ENCODE peak calls at places on chromosomes 12 and 14, in eight cellular contexts. Y is BJ, U is MM.1S, G is left ventricle myocardium inferior, R is neural progenitor cell, A is upper lobe of right lung, E is IMR-90, F is heart right ventricle. M is an unnamed sample.

GRCh38 chr14:71908141-71908540 is 24.1 kb upstream of the RGS6 start:
- DNase-seq in Y (no peak), U (no peak), G (no peak), R (peak), A (no peak), E (no peak), F (no peak), M (no peak)

GRCh38 chr12:124422142-124422569 is 127.3 kb downstream of the RFLNA start:
- DNase-seq in Y (no peak), U (no peak), G (no peak), R (no peak), A (peak), E (no peak), F (peak), M (no peak)

GRCh38 chr12:56221233-56221756 is 427 bp downstream of the RNF41 start:
- DNase-seq in Y (no peak), U (no peak), G (peak), R (peak), A (peak), E (peak), F (peak), M (peak)

GRCh38 chr12:98294426-98294825 is 221.0 kb upstream of the TMPO start:
- DNase-seq in Y (no peak), U (no peak), G (no peak), R (no peak), A (no peak), E (no peak), F (no peak), M (no peak)

GRCh38 chr12:124713436-124714082 is 146.1 kb upstream of the NCOR2 start:
- DNase-seq in Y (peak), U (peak), G (no peak), R (peak), A (no peak), E (peak), F (no peak), M (peak)

GRCh38 chr12:128813883-128814282 is 9.9 kb downstream of the SLC15A4 start:
- DNase-seq in Y (no peak), U (no peak), G (no peak), R (no peak), A (no peak), E (no peak), F (no peak), M (no peak)

GRCh38 chr14:83909507-83909906 is 1620.4 kb upstream of the FLRT2 start:
- DNase-seq in Y (no peak), U (no peak), G (no peak), R (no peak), A (no peak), E (peak), F (no peak), M (no peak)

GRCh38 chr12:6376079-6376941 is 947 bp upstream of the SCNN1A start:
- DNase-seq in Y (no peak), U (no peak), G (no peak), R (peak), A (peak), E (peak), F (no peak), M (no peak)

GRCh38 chr14:42047421-42048045 is 440.9 kb downstream of the LRFN5 start:
- DNase-seq in Y (no peak), U (no peak), G (no peak), R (no peak), A (no peak), E (peak), F (no peak), M (no peak)

GRCh38 chr12:3185260-3185870 is 108.2 kb downstream of the TSPAN9 start:
- DNase-seq in Y (no peak), U (no peak), G (peak), R (no peak), A (no peak), E (no peak), F (peak), M (no peak)

GRCh38 chr14:36451346-36452065 is 68.5 kb downstream of the NKX2-1 start:
- DNase-seq in Y (no peak), U (no peak), G (no peak), R (no peak), A (peak), E (no peak), F (no peak), M (no peak)

GRCh38 chr12:122309564-122310121 is 43.3 kb upstream of the VPS33A start:
- DNase-seq in Y (no peak), U (no peak), G (no peak), R (no peak), A (no peak), E (peak), F (no peak), M (no peak)

GRCh38 chr14:75153295-75153694 is 23.1 kb downstream of the TMED10 start:
- DNase-seq in Y (no peak), U (no peak), G (no peak), R (peak), A (no peak), E (no peak), F (no peak), M (no peak)

GRCh38 chr12:120668797-120669054 is 18.2 kb upstream of the MLEC start:
- DNase-seq in Y (no peak), U (no peak), G (no peak), R (no peak), A (no peak), E (no peak), F (no peak), M (no peak)

GRCh38 chr12:7042847-7043246 is 17.7 kb upstream of the C1S start:
- DNase-seq in Y (no peak), U (no peak), G (no peak), R (peak), A (no peak), E (peak), F (no peak), M (no peak)

GRCh38 chr14:100291305-100292075 is 14.8 kb downstream of the SLC25A29 start:
- DNase-seq in Y (no peak), U (no peak), G (no peak), R (no peak), A (peak), E (no peak), F (no peak), M (no peak)

GRCh38 chr14:61526405-61527312 is 168.7 kb upstream of the HIF1A start:
- DNase-seq in Y (no peak), U (no peak), G (peak), R (no peak), A (peak), E (no peak), F (peak), M (no peak)

GRCh38 chr12:114809132-114809531 is 125.2 kb upstream of the TBX3 start:
- DNase-seq in Y (no peak), U (no peak), G (no peak), R (no peak), A (no peak), E (no peak), F (no peak), M (no peak)

GRCh38 chr14:94043111-94043755 is 17.1 kb downstream of the OTUB2 start:
- DNase-seq in Y (no peak), U (no peak), G (no peak), R (no peak), A (peak), E (peak), F (no peak), M (no peak)

DNA sequence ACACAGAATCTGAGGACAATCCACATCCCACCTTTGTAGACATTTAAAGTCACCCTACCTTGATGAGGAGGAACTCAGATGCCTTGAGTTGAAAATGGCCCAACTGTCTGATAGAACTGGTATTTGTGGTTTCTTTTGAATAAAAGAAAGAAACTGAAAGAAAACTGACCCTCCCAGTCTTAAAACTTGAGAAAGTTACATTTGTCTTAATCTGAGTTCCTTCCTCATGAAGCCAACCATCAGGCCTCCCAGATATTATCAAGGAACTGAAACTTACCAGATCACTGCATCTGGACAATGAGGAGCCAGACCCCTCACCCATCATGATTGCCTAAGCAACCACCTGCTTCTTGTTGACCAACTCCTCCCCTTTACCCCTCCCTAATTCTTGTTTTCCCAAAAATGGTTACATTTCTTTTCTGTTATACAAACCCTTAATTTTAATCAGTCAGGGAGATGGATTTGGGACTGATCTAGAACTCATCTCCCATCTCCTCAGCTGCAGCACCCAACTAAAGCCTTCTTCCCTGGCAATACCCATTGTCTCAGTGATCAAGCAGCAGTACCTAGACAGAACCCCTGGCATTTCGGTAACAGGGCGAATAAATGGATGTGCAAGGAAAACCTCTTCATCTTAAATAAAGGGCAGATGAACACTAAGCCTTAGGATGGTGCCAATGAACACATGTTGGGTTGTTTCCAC is 72.0 kb upstream of the RESF1 start:
- DNase-seq in Y (no peak), U (peak), G (no peak), R (no peak), A (no peak), E (no peak), F (no peak), M (no peak)
- H3K4me3 ChIP-seq in Y (no peak), U (no peak), G (no peak), R (no peak), A (no peak), E (no peak), F (no peak), M (no peak)

GRCh38 chr12:132190834-132191500 is 46.7 kb downstream of the NOC4L start:
- DNase-seq in Y (no peak), U (no peak), G (no peak), R (no peak), A (no peak), E (no peak), F (no peak), M (no peak)
- TF ChIP-seq CTCF in Y (no peak), U (no peak), G (no peak), R (no peak), A (no peak), E (no peak), F (no peak), M (no peak)

DNA sequence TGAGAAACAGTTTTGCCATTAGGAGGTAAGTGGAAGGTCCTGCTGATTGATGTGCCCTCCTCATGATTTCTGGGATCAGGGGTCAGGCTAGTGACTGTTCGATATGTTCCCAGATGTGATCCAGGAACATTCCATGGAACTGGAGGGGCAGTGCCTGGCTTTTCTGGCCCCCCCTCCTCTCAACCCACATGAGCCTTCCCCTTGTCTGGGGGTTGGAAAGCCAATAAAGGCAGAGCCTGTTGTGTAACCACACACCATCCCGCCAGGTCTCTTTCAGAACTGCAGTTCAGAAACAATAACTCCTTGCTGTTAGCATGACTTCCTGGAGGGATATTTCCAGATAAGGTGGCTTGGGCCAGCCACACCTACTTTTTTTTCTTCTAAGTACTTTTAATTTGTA is 17.8 kb downstream of the SMOC1 start:
- DNase-seq in Y (no peak), U (no peak), G (no peak), R (no peak), A (no peak), E (no peak), F (no peak), M (no peak)
- H3K4me3 ChIP-seq in Y (no peak), U (peak), G (no peak), R (no peak), A (no peak), E (no peak), F (no peak), M (no peak)

GRCh38 chr12:66107451-66107915 is 23.1 kb downstream of the LLPH start:
- DNase-seq in Y (peak), U (peak), G (no peak), R (peak), A (no peak), E (peak), F (no peak), M (peak)

DNA sequence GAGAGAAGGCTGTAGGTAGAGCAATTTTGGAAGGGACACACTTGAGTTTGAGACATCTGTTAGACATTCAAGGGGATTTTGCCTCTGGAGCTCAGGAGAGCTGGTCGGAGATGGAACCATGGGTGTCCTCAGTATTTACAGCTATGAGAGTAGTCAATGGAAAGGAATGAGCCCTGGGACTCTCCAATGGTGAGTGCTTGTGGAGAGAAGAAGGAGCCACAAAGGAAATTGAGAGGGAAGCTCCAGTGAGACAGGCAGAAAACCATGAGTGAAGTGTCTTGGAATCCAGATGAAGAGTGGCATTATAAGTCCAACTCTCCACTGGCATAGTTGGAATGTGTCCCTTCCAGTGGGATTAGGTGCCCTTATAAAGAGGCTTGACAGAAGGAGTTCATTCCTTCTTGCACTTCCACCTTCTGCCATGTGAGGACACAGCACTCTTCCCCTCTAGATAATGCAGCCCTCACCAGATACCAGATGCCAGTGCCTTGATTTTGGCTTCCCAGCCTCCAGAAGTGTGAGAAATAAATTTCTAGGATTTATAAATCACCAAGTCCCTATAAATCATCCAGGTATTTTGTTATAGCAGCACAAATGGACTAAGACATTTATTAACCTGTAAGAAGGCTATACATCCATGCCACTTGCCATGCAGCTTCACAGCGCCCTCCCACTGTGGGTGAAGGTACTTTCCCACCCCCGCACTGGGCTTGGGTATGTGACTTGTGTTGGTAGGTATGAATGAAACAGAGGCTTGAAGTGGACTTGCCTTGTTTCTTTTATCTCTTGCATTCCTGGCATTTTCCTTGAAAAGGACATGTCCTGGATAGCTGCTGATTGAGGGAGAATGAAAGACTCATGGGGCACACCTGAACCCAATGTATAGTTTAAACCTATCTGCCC is 27.3 kb downstream of the LLPH start:
- DNase-seq in Y (no peak), U (no peak), G (no peak), R (peak), A (no peak), E (peak), F (no peak), M (no peak)
- TF ChIP-seq CTCF in Y (peak), U (peak), G (no peak), R (peak), A (no peak), E (peak), F (no peak), M (peak)